ENCODE peak calls at places on chromosomes 3 and 15, in nine cellular contexts. One of them, this sample, is unnamed.

GRCh38 chr3:149575213-149575961 is 82.4 kb downstream of the WWTR1 start:
- DNase-seq in activated naive CD4-positive, alpha-beta T cell treated with Interleukin-2 at 50 U/mL for 16 hours: no peak
- DNase-seq in NCI-H774: no peak
- DNase-seq in K562: no peak
- DNase-seq in COR-L47: no peak
- DNase-seq in cardiac fibroblast: peak
- DNase-seq in activated T-cell treated with anti-CD3 and anti-CD28 coated beads for 1 hour: no peak
- DNase-seq in H54: no peak
- DNase-seq in C1 segment of cervical spinal cord: no peak
- DNase-seq in this sample: peak

GRCh38 chr3:54988302-54989022 is 60.6 kb upstream of the LRTM1 start:
- DNase-seq in cardiac fibroblast: peak
- DNase-seq in activated naive CD4-positive, alpha-beta T cell treated with Interleukin-2 at 50 U/mL for 16 hours: no peak
- DNase-seq in NCI-H774: no peak
- DNase-seq in K562: no peak
- DNase-seq in activated T-cell treated with anti-CD3 and anti-CD28 coated beads for 1 hour: no peak
- DNase-seq in C1 segment of cervical spinal cord: no peak
- DNase-seq in H54: no peak
- DNase-seq in COR-L47: no peak
- DNase-seq in this sample: peak

GRCh38 chr3:146503459-146504202 is 34.3 kb upstream of the PLSCR2 start:
- DNase-seq in H54: peak
- DNase-seq in COR-L47: no peak
- DNase-seq in activated T-cell treated with anti-CD3 and anti-CD28 coated beads for 1 hour: no peak
- DNase-seq in C1 segment of cervical spinal cord: no peak
- DNase-seq in K562: no peak
- DNase-seq in activated naive CD4-positive, alpha-beta T cell treated with Interleukin-2 at 50 U/mL for 16 hours: no peak
- DNase-seq in NCI-H774: no peak
- DNase-seq in cardiac fibroblast: peak
- DNase-seq in this sample: peak

GRCh38 chr15:85475317-85475701 is 94.9 kb downstream of the AKAP13 start:
- DNase-seq in activated naive CD4-positive, alpha-beta T cell treated with Interleukin-2 at 50 U/mL for 16 hours: no peak
- DNase-seq in H54: no peak
- DNase-seq in cardiac fibroblast: no peak
- DNase-seq in COR-L47: no peak
- DNase-seq in activated T-cell treated with anti-CD3 and anti-CD28 coated beads for 1 hour: no peak
- DNase-seq in NCI-H774: no peak
- DNase-seq in K562: no peak
- DNase-seq in C1 segment of cervical spinal cord: no peak
- DNase-seq in this sample: no peak

GRCh38 chr3:73624363-73625123 is at the start of gene PDZRN3:
- DNase-seq in NCI-H774: peak
- DNase-seq in activated naive CD4-positive, alpha-beta T cell treated with Interleukin-2 at 50 U/mL for 16 hours: no peak
- DNase-seq in C1 segment of cervical spinal cord: no peak
- DNase-seq in cardiac fibroblast: peak
- DNase-seq in activated T-cell treated with anti-CD3 and anti-CD28 coated beads for 1 hour: no peak
- DNase-seq in COR-L47: no peak
- DNase-seq in K562: no peak
- DNase-seq in H54: peak
- DNase-seq in this sample: no peak

GRCh38 chr3:137468446-137468845 is 295.7 kb upstream of the SOX14 start:
- DNase-seq in K562: no peak
- DNase-seq in NCI-H774: no peak
- DNase-seq in activated T-cell treated with anti-CD3 and anti-CD28 coated beads for 1 hour: no peak
- DNase-seq in cardiac fibroblast: no peak
- DNase-seq in C1 segment of cervical spinal cord: no peak
- DNase-seq in H54: no peak
- DNase-seq in activated naive CD4-positive, alpha-beta T cell treated with Interleukin-2 at 50 U/mL for 16 hours: no peak
- DNase-seq in COR-L47: no peak
- DNase-seq in this sample: no peak

GRCh38 chr3:71453822-71454512 is 129.6 kb downstream of the FOXP1 start:
- DNase-seq in activated naive CD4-positive, alpha-beta T cell treated with Interleukin-2 at 50 U/mL for 16 hours: no peak
- DNase-seq in COR-L47: no peak
- DNase-seq in H54: no peak
- DNase-seq in NCI-H774: no peak
- DNase-seq in K562: no peak
- DNase-seq in cardiac fibroblast: no peak
- DNase-seq in activated T-cell treated with anti-CD3 and anti-CD28 coated beads for 1 hour: no peak
- DNase-seq in C1 segment of cervical spinal cord: no peak
- DNase-seq in this sample: no peak

GRCh38 chr15:48868549-48868948 is 9.4 kb upstream of the EID1 start:
- DNase-seq in COR-L47: no peak
- DNase-seq in activated naive CD4-positive, alpha-beta T cell treated with Interleukin-2 at 50 U/mL for 16 hours: no peak
- DNase-seq in H54: no peak
- DNase-seq in NCI-H774: no peak
- DNase-seq in cardiac fibroblast: peak
- DNase-seq in C1 segment of cervical spinal cord: no peak
- DNase-seq in K562: no peak
- DNase-seq in activated T-cell treated with anti-CD3 and anti-CD28 coated beads for 1 hour: no peak
- DNase-seq in this sample: peak

GRCh38 chr3:41362638-41363559 is 163.6 kb downstream of the CTNNB1 start:
- DNase-seq in H54: no peak
- DNase-seq in cardiac fibroblast: peak
- DNase-seq in C1 segment of cervical spinal cord: no peak
- DNase-seq in COR-L47: no peak
- DNase-seq in activated naive CD4-positive, alpha-beta T cell treated with Interleukin-2 at 50 U/mL for 16 hours: no peak
- DNase-seq in activated T-cell treated with anti-CD3 and anti-CD28 coated beads for 1 hour: no peak
- DNase-seq in NCI-H774: no peak
- DNase-seq in K562: no peak
- DNase-seq in this sample: no peak

GRCh38 chr3:4766716-4767499 is 212.3 kb upstream of the BHLHE40 start:
- DNase-seq in activated T-cell treated with anti-CD3 and anti-CD28 coated beads for 1 hour: no peak
- DNase-seq in H54: no peak
- DNase-seq in cardiac fibroblast: no peak
- DNase-seq in K562: no peak
- DNase-seq in COR-L47: no peak
- DNase-seq in C1 segment of cervical spinal cord: no peak
- DNase-seq in NCI-H774: no peak
- DNase-seq in activated naive CD4-positive, alpha-beta T cell treated with Interleukin-2 at 50 U/mL for 16 hours: no peak
- DNase-seq in this sample: no peak

GRCh38 chr3:184942735-184943134 is 130.8 kb downstream of the VPS8 start:
- DNase-seq in H54: no peak
- DNase-seq in K562: no peak
- DNase-seq in activated T-cell treated with anti-CD3 and anti-CD28 coated beads for 1 hour: no peak
- DNase-seq in COR-L47: no peak
- DNase-seq in C1 segment of cervical spinal cord: no peak
- DNase-seq in NCI-H774: no peak
- DNase-seq in activated naive CD4-positive, alpha-beta T cell treated with Interleukin-2 at 50 U/mL for 16 hours: no peak
- DNase-seq in cardiac fibroblast: no peak
- DNase-seq in this sample: no peak

GRCh38 chr15:68375716-68376220 is 56.2 kb downstream of the ITGA11 start:
- DNase-seq in NCI-H774: no peak
- DNase-seq in C1 segment of cervical spinal cord: no peak
- DNase-seq in K562: no peak
- DNase-seq in COR-L47: no peak
- DNase-seq in cardiac fibroblast: no peak
- DNase-seq in activated naive CD4-positive, alpha-beta T cell treated with Interleukin-2 at 50 U/mL for 16 hours: no peak
- DNase-seq in activated T-cell treated with anti-CD3 and anti-CD28 coated beads for 1 hour: no peak
- DNase-seq in H54: no peak
- DNase-seq in this sample: no peak

GRCh38 chr3:49602877-49603411 is 48.7 kb downstream of the BSN start:
- DNase-seq in H54: no peak
- DNase-seq in NCI-H774: no peak
- DNase-seq in cardiac fibroblast: no peak
- DNase-seq in K562: no peak
- DNase-seq in activated naive CD4-positive, alpha-beta T cell treated with Interleukin-2 at 50 U/mL for 16 hours: peak
- DNase-seq in COR-L47: no peak
- DNase-seq in C1 segment of cervical spinal cord: peak
- DNase-seq in activated T-cell treated with anti-CD3 and anti-CD28 coated beads for 1 hour: peak
- DNase-seq in this sample: peak

GRCh38 chr3:71690222-71690821 is 34.9 kb downstream of the EIF4E3 start:
- DNase-seq in C1 segment of cervical spinal cord: no peak
- DNase-seq in H54: no peak
- DNase-seq in activated T-cell treated with anti-CD3 and anti-CD28 coated beads for 1 hour: no peak
- DNase-seq in cardiac fibroblast: peak
- DNase-seq in K562: no peak
- DNase-seq in NCI-H774: no peak
- DNase-seq in COR-L47: no peak
- DNase-seq in activated naive CD4-positive, alpha-beta T cell treated with Interleukin-2 at 50 U/mL for 16 hours: no peak
- DNase-seq in this sample: peak

GRCh38 chr15:25368855-25369254 is 70.0 kb downstream of the UBE3A start:
- DNase-seq in C1 segment of cervical spinal cord: no peak
- DNase-seq in K562: no peak
- DNase-seq in NCI-H774: no peak
- DNase-seq in H54: no peak
- DNase-seq in activated naive CD4-positive, alpha-beta T cell treated with Interleukin-2 at 50 U/mL for 16 hours: no peak
- DNase-seq in COR-L47: no peak
- DNase-seq in activated T-cell treated with anti-CD3 and anti-CD28 coated beads for 1 hour: no peak
- DNase-seq in cardiac fibroblast: no peak
- DNase-seq in this sample: peak

GRCh38 chr15:89707577-89707976 is 17.0 kb downstream of the WDR93 start:
- DNase-seq in cardiac fibroblast: no peak
- DNase-seq in activated naive CD4-positive, alpha-beta T cell treated with Interleukin-2 at 50 U/mL for 16 hours: no peak
- DNase-seq in NCI-H774: peak
- DNase-seq in COR-L47: no peak
- DNase-seq in K562: no peak
- DNase-seq in activated T-cell treated with anti-CD3 and anti-CD28 coated beads for 1 hour: no peak
- DNase-seq in H54: no peak
- DNase-seq in C1 segment of cervical spinal cord: no peak
- DNase-seq in this sample: no peak

GRCh38 chr3:59563966-59564365 is 514.1 kb upstream of the CFAP20DC start:
- DNase-seq in activated T-cell treated with anti-CD3 and anti-CD28 coated beads for 1 hour: no peak
- DNase-seq in activated naive CD4-positive, alpha-beta T cell treated with Interleukin-2 at 50 U/mL for 16 hours: no peak
- DNase-seq in cardiac fibroblast: no peak
- DNase-seq in NCI-H774: no peak
- DNase-seq in C1 segment of cervical spinal cord: no peak
- DNase-seq in K562: no peak
- DNase-seq in H54: no peak
- DNase-seq in COR-L47: no peak
- DNase-seq in this sample: no peak

GRCh38 chr3:185319801-185320200 is 43.1 kb upstream of the MAP3K13 start:
- DNase-seq in COR-L47: no peak
- DNase-seq in H54: no peak
- DNase-seq in C1 segment of cervical spinal cord: no peak
- DNase-seq in activated T-cell treated with anti-CD3 and anti-CD28 coated beads for 1 hour: no peak
- DNase-seq in activated naive CD4-positive, alpha-beta T cell treated with Interleukin-2 at 50 U/mL for 16 hours: no peak
- DNase-seq in NCI-H774: no peak
- DNase-seq in cardiac fibroblast: no peak
- DNase-seq in K562: no peak
- DNase-seq in this sample: no peak

GRCh38 chr3:159189994-159190669 is 388.3 kb downstream of the MFSD1 start:
- DNase-seq in activated naive CD4-positive, alpha-beta T cell treated with Interleukin-2 at 50 U/mL for 16 hours: no peak
- DNase-seq in cardiac fibroblast: no peak
- DNase-seq in C1 segment of cervical spinal cord: no peak
- DNase-seq in COR-L47: no peak
- DNase-seq in H54: peak
- DNase-seq in NCI-H774: no peak
- DNase-seq in activated T-cell treated with anti-CD3 and anti-CD28 coated beads for 1 hour: no peak
- DNase-seq in K562: no peak
- DNase-seq in this sample: peak